ENCODE peak calls at places on chromosomes 3 and 15, in nine cellular contexts. One of them, this sample, is unnamed.
A peak's percentile ranks its signal among the peaks of the same experiment; 100 is the strongest.

GRCh38 chr15:29674661-29675533 is 147.4 kb downstream of the TJP1 start:
- DNase-seq in cardiac muscle cell: peak; percentile 75
- DNase-seq in psoas muscle: no peak
- DNase-seq in colonic mucosa: peak; percentile 86
- DNase-seq in effector memory CD4-positive, alpha-beta T cell: no peak
- DNase-seq in neuronal stem cell: peak; percentile 76
- DNase-seq in fibroblast of lung: peak; percentile 34
- DNase-seq in IMR-90: peak; percentile 23
- DNase-seq in heart right ventricle: peak; percentile 58
- DNase-seq in this sample: no peak

GRCh38 chr3:134311265-134311664 is 60.6 kb upstream of the RYK start:
- DNase-seq in fibroblast of lung: peak; percentile 40
- DNase-seq in cardiac muscle cell: no peak
- DNase-seq in effector memory CD4-positive, alpha-beta T cell: no peak
- DNase-seq in heart right ventricle: no peak
- DNase-seq in IMR-90: peak; percentile 77
- DNase-seq in colonic mucosa: no peak
- DNase-seq in psoas muscle: no peak
- DNase-seq in neuronal stem cell: no peak
- DNase-seq in this sample: no peak

GRCh38 chr15:77790481-77790880 is 157.8 kb upstream of the LINGO1 start:
- DNase-seq in heart right ventricle: no peak
- DNase-seq in cardiac muscle cell: no peak
- DNase-seq in effector memory CD4-positive, alpha-beta T cell: no peak
- DNase-seq in fibroblast of lung: no peak
- DNase-seq in IMR-90: no peak
- DNase-seq in colonic mucosa: no peak
- DNase-seq in neuronal stem cell: no peak
- DNase-seq in psoas muscle: no peak
- DNase-seq in this sample: no peak

GRCh38 chr15:86079491-86080266 is at the start of gene AGBL1:
- DNase-seq in heart right ventricle: no peak
- DNase-seq in psoas muscle: peak; percentile 95
- DNase-seq in IMR-90: no peak
- DNase-seq in colonic mucosa: no peak
- DNase-seq in cardiac muscle cell: no peak
- DNase-seq in fibroblast of lung: no peak
- DNase-seq in neuronal stem cell: no peak
- DNase-seq in effector memory CD4-positive, alpha-beta T cell: no peak
- DNase-seq in this sample: no peak

GRCh38 chr3:178367817-178368617 is 168.2 kb upstream of the KCNMB2 start:
- DNase-seq in cardiac muscle cell: peak; percentile 78
- DNase-seq in heart right ventricle: no peak
- DNase-seq in effector memory CD4-positive, alpha-beta T cell: no peak
- DNase-seq in fibroblast of lung: no peak
- DNase-seq in psoas muscle: no peak
- DNase-seq in colonic mucosa: no peak
- DNase-seq in IMR-90: no peak
- DNase-seq in neuronal stem cell: no peak
- DNase-seq in this sample: no peak

GRCh38 chr3:152331018-152331541 is 62.4 kb downstream of the MBNL1 start:
- DNase-seq in IMR-90: peak; percentile 93
- DNase-seq in effector memory CD4-positive, alpha-beta T cell: no peak
- DNase-seq in cardiac muscle cell: peak; percentile 83
- DNase-seq in neuronal stem cell: no peak
- DNase-seq in fibroblast of lung: peak; percentile 85
- DNase-seq in colonic mucosa: peak; percentile 51
- DNase-seq in heart right ventricle: no peak
- DNase-seq in psoas muscle: no peak
- DNase-seq in this sample: no peak

GRCh38 chr3:179921500-179921899 is 115.2 kb downstream of the PEX5L start:
- DNase-seq in IMR-90: no peak
- DNase-seq in fibroblast of lung: no peak
- DNase-seq in psoas muscle: no peak
- DNase-seq in cardiac muscle cell: no peak
- DNase-seq in colonic mucosa: no peak
- DNase-seq in neuronal stem cell: no peak
- DNase-seq in effector memory CD4-positive, alpha-beta T cell: no peak
- DNase-seq in heart right ventricle: no peak
- DNase-seq in this sample: no peak

GRCh38 chr3:16715281-16715680 is 110.1 kb upstream of the DAZL start:
- DNase-seq in colonic mucosa: no peak
- DNase-seq in neuronal stem cell: no peak
- DNase-seq in heart right ventricle: no peak
- DNase-seq in psoas muscle: no peak
- DNase-seq in fibroblast of lung: no peak
- DNase-seq in IMR-90: no peak
- DNase-seq in cardiac muscle cell: no peak
- DNase-seq in effector memory CD4-positive, alpha-beta T cell: no peak
- DNase-seq in this sample: no peak

GRCh38 chr3:46671541-46672348 is 21.7 kb downstream of the ALS2CL start:
- DNase-seq in cardiac muscle cell: no peak
- DNase-seq in neuronal stem cell: no peak
- DNase-seq in fibroblast of lung: no peak
- DNase-seq in IMR-90: no peak
- DNase-seq in effector memory CD4-positive, alpha-beta T cell: no peak
- DNase-seq in psoas muscle: peak; percentile 38
- DNase-seq in heart right ventricle: peak; percentile 8
- DNase-seq in colonic mucosa: no peak
- DNase-seq in this sample: no peak

GRCh38 chr3:160665784-160666526 is 11.0 kb upstream of the ARL14 start:
- DNase-seq in colonic mucosa: peak; percentile 37
- DNase-seq in effector memory CD4-positive, alpha-beta T cell: no peak
- DNase-seq in IMR-90: peak; percentile 91
- DNase-seq in psoas muscle: no peak
- DNase-seq in heart right ventricle: no peak
- DNase-seq in fibroblast of lung: peak; percentile 91
- DNase-seq in neuronal stem cell: no peak
- DNase-seq in cardiac muscle cell: peak; percentile 88
- DNase-seq in this sample: no peak

GRCh38 chr3:122484985-122485384 is 29.8 kb downstream of the KPNA1 start:
- DNase-seq in colonic mucosa: no peak
- DNase-seq in IMR-90: peak; percentile 70
- DNase-seq in effector memory CD4-positive, alpha-beta T cell: no peak
- DNase-seq in heart right ventricle: no peak
- DNase-seq in neuronal stem cell: no peak
- DNase-seq in psoas muscle: no peak
- DNase-seq in fibroblast of lung: peak; percentile 51
- DNase-seq in cardiac muscle cell: peak; percentile 65
- DNase-seq in this sample: no peak

GRCh38 chr3:94226058-94226457 is 163.2 kb downstream of the NSUN3 start:
- DNase-seq in psoas muscle: no peak
- DNase-seq in IMR-90: peak; percentile 50
- DNase-seq in cardiac muscle cell: peak; percentile 30
- DNase-seq in heart right ventricle: no peak
- DNase-seq in colonic mucosa: no peak
- DNase-seq in neuronal stem cell: no peak
- DNase-seq in effector memory CD4-positive, alpha-beta T cell: no peak
- DNase-seq in fibroblast of lung: peak; percentile 8
- DNase-seq in this sample: no peak

GRCh38 chr3:194876403-194877165 is 190.9 kb downstream of the FAM43A start:
- DNase-seq in cardiac muscle cell: no peak
- DNase-seq in IMR-90: no peak
- DNase-seq in fibroblast of lung: no peak
- DNase-seq in colonic mucosa: no peak
- DNase-seq in neuronal stem cell: no peak
- DNase-seq in heart right ventricle: no peak
- DNase-seq in effector memory CD4-positive, alpha-beta T cell: no peak
- DNase-seq in psoas muscle: no peak
- DNase-seq in this sample: no peak

GRCh38 chr3:187852842-187853727 is 107.8 kb upstream of the BCL6 start:
- DNase-seq in colonic mucosa: no peak
- DNase-seq in fibroblast of lung: no peak
- DNase-seq in neuronal stem cell: no peak
- DNase-seq in cardiac muscle cell: no peak
- DNase-seq in IMR-90: peak; percentile 34
- DNase-seq in psoas muscle: no peak
- DNase-seq in heart right ventricle: no peak
- DNase-seq in effector memory CD4-positive, alpha-beta T cell: no peak
- DNase-seq in this sample: no peak

DNA sequence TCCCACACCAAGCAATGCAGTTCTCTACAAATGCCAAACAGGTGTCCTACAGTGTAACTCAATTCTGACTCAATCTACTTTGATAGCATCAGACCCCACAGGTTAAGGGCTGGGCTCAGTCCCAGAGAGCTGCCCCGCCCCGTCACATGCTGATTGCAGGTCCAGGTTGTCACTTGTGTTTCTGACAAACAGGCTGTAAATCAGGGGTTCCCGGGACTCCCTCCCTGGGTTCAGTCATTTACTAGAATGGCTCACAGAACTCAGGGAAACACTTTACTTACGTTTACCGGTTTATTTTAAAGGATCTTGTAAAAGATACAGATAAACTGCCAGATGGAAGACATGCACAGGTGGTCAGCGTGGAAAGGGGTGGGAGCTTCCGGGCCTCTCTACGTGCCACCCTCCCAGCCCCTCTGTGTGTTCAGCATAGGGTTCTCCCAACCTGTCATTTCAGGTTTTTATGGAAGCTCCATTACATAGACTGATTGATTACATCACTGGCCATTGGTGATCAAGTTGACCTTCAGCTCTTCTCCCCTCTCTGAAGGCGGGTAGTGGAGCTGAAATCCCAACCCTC is 28.7 kb upstream of the KLF13 start:
- DNase-seq in fibroblast of lung: no peak
- DNase-seq in neuronal stem cell: no peak
- DNase-seq in colonic mucosa: peak; percentile 91
- DNase-seq in psoas muscle: no peak
- DNase-seq in heart right ventricle: no peak
- DNase-seq in effector memory CD4-positive, alpha-beta T cell: no peak
- DNase-seq in cardiac muscle cell: no peak
- DNase-seq in IMR-90: no peak
- DNase-seq in this sample: no peak
- H3K4me1 ChIP-seq in fibroblast of lung: no peaks in the 10 kb centered on the region
- H3K4me1 ChIP-seq in neuronal stem cell: peaks cover 9% of the 10 kb centered on the region
- H3K4me1 ChIP-seq in colonic mucosa: peaks cover 3% of the 10 kb centered on the region
- H3K4me1 ChIP-seq in psoas muscle: no peaks in the 10 kb centered on the region
- H3K4me1 ChIP-seq in heart right ventricle: peaks cover 43% of the 10 kb centered on the region
- H3K4me1 ChIP-seq in effector memory CD4-positive, alpha-beta T cell: peaks cover 4% of the 10 kb centered on the region
- H3K4me1 ChIP-seq in cardiac muscle cell: no peaks in the 10 kb centered on the region
- H3K4me1 ChIP-seq in IMR-90: no peaks in the 10 kb centered on the region
- H3K4me1 ChIP-seq in this sample: peaks cover 5% of the 10 kb centered on the region

GRCh38 chr15:98523912-98524255 is 124.5 kb upstream of the IGF1R start:
- DNase-seq in cardiac muscle cell: no peak
- DNase-seq in neuronal stem cell: no peak
- DNase-seq in psoas muscle: no peak
- DNase-seq in heart right ventricle: no peak
- DNase-seq in IMR-90: no peak
- DNase-seq in colonic mucosa: no peak
- DNase-seq in effector memory CD4-positive, alpha-beta T cell: no peak
- DNase-seq in fibroblast of lung: no peak
- DNase-seq in this sample: no peak
- H3K36me3 ChIP-seq in cardiac muscle cell: no peaks in the 10 kb centered on the region
- H3K36me3 ChIP-seq in neuronal stem cell: no peaks in the 10 kb centered on the region
- H3K36me3 ChIP-seq in psoas muscle: no peaks in the 10 kb centered on the region
- H3K36me3 ChIP-seq in heart right ventricle: no peaks in the 10 kb centered on the region
- H3K36me3 ChIP-seq in IMR-90: no peaks in the 10 kb centered on the region
- H3K36me3 ChIP-seq in colonic mucosa: no peaks in the 10 kb centered on the region
- H3K36me3 ChIP-seq in effector memory CD4-positive, alpha-beta T cell: no peaks in the 10 kb centered on the region
- H3K36me3 ChIP-seq in fibroblast of lung: no peaks in the 10 kb centered on the region
- H3K36me3 ChIP-seq in this sample: no peaks in the 10 kb centered on the region

GRCh38 chr3:43348852-43349574 is 62.7 kb downstream of the SNRK start:
- DNase-seq in colonic mucosa: no peak
- DNase-seq in heart right ventricle: no peak
- DNase-seq in neuronal stem cell: no peak
- DNase-seq in cardiac muscle cell: no peak
- DNase-seq in psoas muscle: no peak
- DNase-seq in fibroblast of lung: no peak
- DNase-seq in effector memory CD4-positive, alpha-beta T cell: no peak
- DNase-seq in IMR-90: no peak
- DNase-seq in this sample: no peak

GRCh38 chr3:43353393-43353792 is 67.1 kb downstream of the SNRK start:
- DNase-seq in effector memory CD4-positive, alpha-beta T cell: no peak
- DNase-seq in fibroblast of lung: no peak
- DNase-seq in IMR-90: no peak
- DNase-seq in cardiac muscle cell: no peak
- DNase-seq in neuronal stem cell: no peak
- DNase-seq in heart right ventricle: no peak
- DNase-seq in psoas muscle: no peak
- DNase-seq in colonic mucosa: no peak
- DNase-seq in this sample: no peak

GRCh38 chr3:43349759-43350158 is 63.4 kb downstream of the SNRK start:
- DNase-seq in colonic mucosa: no peak
- DNase-seq in psoas muscle: no peak
- DNase-seq in neuronal stem cell: no peak
- DNase-seq in fibroblast of lung: peak; percentile 24
- DNase-seq in cardiac muscle cell: no peak
- DNase-seq in IMR-90: peak; percentile 54
- DNase-seq in heart right ventricle: no peak
- DNase-seq in effector memory CD4-positive, alpha-beta T cell: no peak
- DNase-seq in this sample: no peak

DNA sequence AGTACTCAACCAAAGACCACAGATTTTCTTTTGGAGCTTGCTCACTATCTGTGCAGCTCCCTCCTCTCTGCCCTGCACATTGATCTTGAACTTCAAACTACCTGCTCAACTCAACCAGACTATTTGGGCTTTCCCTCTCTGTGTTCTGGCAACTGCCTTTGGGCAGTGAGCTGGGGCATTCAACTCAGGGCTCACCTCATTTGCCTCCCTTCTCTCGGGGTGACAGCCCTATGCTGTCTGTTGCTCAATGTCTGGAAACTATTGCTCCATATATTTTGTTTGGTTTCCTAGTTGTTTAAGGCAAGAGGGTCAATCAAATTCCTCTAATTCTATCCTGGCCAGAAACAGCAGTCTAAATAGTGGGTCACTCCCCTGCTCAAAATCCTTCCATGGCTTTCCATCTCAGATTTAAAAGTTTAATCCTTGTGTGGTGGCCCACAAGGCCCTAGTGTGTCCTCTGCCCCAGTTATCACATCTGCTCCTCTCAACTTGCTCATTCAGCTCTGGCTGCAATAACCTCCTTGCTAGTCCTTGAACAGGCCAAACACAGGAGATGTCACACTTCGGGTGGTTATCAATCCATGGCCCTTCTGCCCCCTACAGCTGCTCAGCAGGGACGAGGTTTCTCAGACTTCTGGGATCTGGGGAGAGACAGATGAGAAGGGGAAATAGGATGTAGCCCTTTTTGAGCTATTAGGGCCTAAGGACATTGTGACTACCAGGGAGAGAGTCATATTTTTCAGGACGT is 67.8 kb downstream of the SNRK start:
- DNase-seq in colonic mucosa: no peak
- DNase-seq in effector memory CD4-positive, alpha-beta T cell: no peak
- DNase-seq in neuronal stem cell: no peak
- DNase-seq in psoas muscle: no peak
- DNase-seq in cardiac muscle cell: no peak
- DNase-seq in fibroblast of lung: peak; percentile 17
- DNase-seq in heart right ventricle: no peak
- DNase-seq in IMR-90: no peak
- DNase-seq in this sample: no peak
- H3K9me3 ChIP-seq in colonic mucosa: no peaks in the 10 kb centered on the region
- H3K9me3 ChIP-seq in effector memory CD4-positive, alpha-beta T cell: peaks cover 44% of the 10 kb centered on the region
- H3K9me3 ChIP-seq in neuronal stem cell: peaks cover 12% of the 10 kb centered on the region
- H3K9me3 ChIP-seq in psoas muscle: peaks cover 19% of the 10 kb centered on the region
- H3K9me3 ChIP-seq in cardiac muscle cell: no peaks in the 10 kb centered on the region
- H3K9me3 ChIP-seq in fibroblast of lung: no peaks in the 10 kb centered on the region
- H3K9me3 ChIP-seq in heart right ventricle: peaks cover 48% of the 10 kb centered on the region
- H3K9me3 ChIP-seq in IMR-90: peaks cover 15% of the 10 kb centered on the region
- H3K9me3 ChIP-seq in this sample: peaks cover 24% of the 10 kb centered on the region

DNA sequence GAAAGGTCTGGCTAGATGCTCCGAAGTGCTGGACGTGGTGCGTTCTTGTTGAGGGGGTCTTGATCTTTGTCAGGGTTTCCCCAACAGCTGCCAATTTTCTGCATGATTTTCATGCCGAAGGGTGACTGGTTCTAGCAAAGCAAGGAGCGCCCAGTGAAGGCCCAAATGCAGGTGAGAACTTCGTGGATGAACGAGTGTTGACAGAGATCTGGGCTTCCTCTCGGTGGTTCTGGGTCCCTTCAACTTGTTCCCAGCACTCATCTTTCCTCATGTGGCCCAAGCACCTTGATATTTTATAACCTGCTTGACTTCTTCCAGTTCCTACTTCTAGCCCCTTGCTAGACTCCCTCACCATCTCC is 40.8 kb upstream of the TFRC start:
- DNase-seq in effector memory CD4-positive, alpha-beta T cell: no peak
- DNase-seq in neuronal stem cell: no peak
- DNase-seq in fibroblast of lung: no peak
- DNase-seq in cardiac muscle cell: no peak
- DNase-seq in IMR-90: no peak
- DNase-seq in heart right ventricle: no peak
- DNase-seq in colonic mucosa: no peak
- DNase-seq in psoas muscle: peak; percentile 32
- DNase-seq in this sample: no peak
- H3K4me1 ChIP-seq in effector memory CD4-positive, alpha-beta T cell: peaks cover 18% of the 10 kb centered on the region
- H3K4me1 ChIP-seq in neuronal stem cell: no peaks in the 10 kb centered on the region
- H3K4me1 ChIP-seq in fibroblast of lung: no peaks in the 10 kb centered on the region
- H3K4me1 ChIP-seq in cardiac muscle cell: peaks cover 3% of the 10 kb centered on the region
- H3K4me1 ChIP-seq in IMR-90: peaks cover 2% of the 10 kb centered on the region
- H3K4me1 ChIP-seq in heart right ventricle: no peaks in the 10 kb centered on the region
- H3K4me1 ChIP-seq in colonic mucosa: peaks cover 6% of the 10 kb centered on the region
- H3K4me1 ChIP-seq in psoas muscle: peaks cover 6% of the 10 kb centered on the region
- H3K4me1 ChIP-seq in this sample: no peaks in the 10 kb centered on the region

This sample was measured in thoracic aorta.